ENCODE peak calls at places on chromosomes 5 and 9, in six cellular contexts. G is PC-3, W is IMR-90, Y is hepatocyte, E is tibial artery, F is ovary. R is an unnamed sample. For H3K9me3 and H3K4me1, the result is how much of the 10 kb centered on the place peaks cover.

GRCh38 chr5:141692919-141693848 is 11.2 kb upstream of the ARAP3 start:
- DNase-seq in G (no peak), W (peak), Y (no peak), E (no peak), F (no peak), R (no peak)

GRCh38 chr5:68272289-68272688 is 56.7 kb downstream of the PIK3R1 start:
- DNase-seq in G (peak), W (peak), Y (no peak), E (no peak), F (no peak), R (no peak)

GRCh38 chr5:36878421-36879088 is 2.0 kb downstream of the NIPBL start:
- DNase-seq in G (peak), W (peak), Y (peak), E (no peak), F (peak), R (peak)

GRCh38 chr5:14914603-14915277 is 43.2 kb upstream of the ANKH start:
- DNase-seq in G (peak), W (peak), Y (no peak), E (no peak), F (no peak), R (no peak)

GRCh38 chr5:6576861-6577501 is 55.9 kb downstream of the NSUN2 start:
- DNase-seq in G (peak), W (peak), Y (peak), E (no peak), F (no peak), R (no peak)

GRCh38 chr9:111597852-111598729 is 1.4 kb downstream of the PTGR1 start:
- DNase-seq in G (peak), W (peak), Y (peak), E (peak), F (peak), R (peak)

GRCh38 chr9:69035438-69036316 is at the start of gene FXN:
- DNase-seq in G (peak), W (peak), Y (peak), E (peak), F (peak), R (peak)

GRCh38 chr5:180078348-180078747 is 6.8 kb upstream of the RNF130 start:
- DNase-seq in G (no peak), W (no peak), Y (no peak), E (no peak), F (no peak), R (no peak)

GRCh38 chr9:129716091-129716490 is 36.8 kb downstream of the PTGES start:
- DNase-seq in G (no peak), W (peak), Y (no peak), E (no peak), F (no peak), R (no peak)

GRCh38 chr5:149133795-149134777 is 7.2 kb upstream of the ABLIM3 start:
- DNase-seq in G (peak), W (peak), Y (no peak), E (peak), F (no peak), R (peak)

GRCh38 chr5:54194326-54194725 is 116.0 kb downstream of the ARL15 start:
- DNase-seq in G (no peak), W (no peak), Y (no peak), E (no peak), F (no peak), R (no peak)

GRCh38 chr5:109191153-109191558 is 218.6 kb downstream of the PJA2 start:
- DNase-seq in G (peak), W (peak), Y (no peak), E (peak), F (no peak), R (no peak)

GRCh38 chr5:1057841-1058548 is 49.4 kb downstream of the NKD2 start:
- DNase-seq in G (no peak), W (no peak), Y (no peak), E (no peak), F (no peak), R (peak)

GRCh38 chr9:107158321-107158720 is 124.8 kb upstream of the RAD23B start:
- DNase-seq in G (peak), W (peak), Y (peak), E (no peak), F (no peak), R (no peak)

GRCh38 chr5:72596956-72597355 is 89.7 kb upstream of the ZNF366 start:
- DNase-seq in G (no peak), W (no peak), Y (no peak), E (no peak), F (no peak), R (no peak)

GRCh38 chr5:132428811-132429440 is 59.4 kb downstream of the SLC22A5 start:
- DNase-seq in G (peak), W (peak), Y (peak), E (no peak), F (no peak), R (no peak)

GRCh38 chr5:15472116-15472515 is 27.9 kb upstream of the FBXL7 start:
- DNase-seq in G (no peak), W (no peak), Y (no peak), E (no peak), F (no peak), R (no peak)

GRCh38 chr5:68460147-68460760 is 244.7 kb downstream of the PIK3R1 start:
- DNase-seq in G (peak), W (peak), Y (peak), E (peak), F (no peak), R (no peak)

GRCh38 chr5:96807099-96807654 is 568 bp downstream of the ERAP1 start:
- DNase-seq in G (peak), W (peak), Y (peak), E (peak), F (peak), R (peak)

GRCh38 chr5:119343766-119344165 is 12.1 kb upstream of the TNFAIP8 start:
- DNase-seq in G (no peak), W (peak), Y (no peak), E (no peak), F (no peak), R (no peak)

GRCh38 chr5:168073991-168074800 is 217.2 kb upstream of the WWC1 start:
- DNase-seq in G (no peak), W (no peak), Y (no peak), E (no peak), F (no peak), R (no peak)

GRCh38 chr9:126872516-126872915 is 12.1 kb downstream of the ZBTB34 start:
- DNase-seq in G (no peak), W (no peak), Y (no peak), E (no peak), F (no peak), R (no peak)

GRCh38 chr5:157612071-157612476 is 36.5 kb upstream of the ADAM19 start:
- DNase-seq in G (no peak), W (no peak), Y (no peak), E (no peak), F (no peak), R (no peak)

GRCh38 chr9:131500939-131501541 is 1.7 kb upstream of the POMT1 start:
- DNase-seq in G (peak), W (peak), Y (peak), E (peak), F (no peak), R (no peak)

GRCh38 chr5:522899-523657 is 1.2 kb downstream of the SLC9A3 start:
- DNase-seq in G (no peak), W (no peak), Y (peak), E (no peak), F (no peak), R (no peak)

GRCh38 chr5:112921031-112921832 is 795 bp downstream of the REEP5 start:
- DNase-seq in G (peak), W (peak), Y (peak), E (peak), F (peak), R (peak)

GRCh38 chr5:111513175-111513520 is 813 bp upstream of the STARD4 start:
- DNase-seq in G (no peak), W (no peak), Y (no peak), E (no peak), F (no peak), R (no peak)

GRCh38 chr9:91785403-91785917 is 164.6 kb downstream of the ROR2 start:
- DNase-seq in G (no peak), W (no peak), Y (no peak), E (no peak), F (peak), R (no peak)

GRCh38 chr5:15137414-15137813 is 265.8 kb upstream of the ANKH start:
- DNase-seq in G (no peak), W (no peak), Y (no peak), E (no peak), F (no peak), R (no peak)

GRCh38 chr9:112334319-112334828 is 955 bp upstream of the PTBP3 start:
- DNase-seq in G (peak), W (peak), Y (peak), E (no peak), F (no peak), R (no peak)

GRCh38 chr5:138330813-138331448 is 673 bp downstream of the CDC25C start:
- DNase-seq in G (peak), W (no peak), Y (no peak), E (no peak), F (no peak), R (no peak)

GRCh38 chr5:150436141-150436680 is 13.3 kb downstream of the RPS14 start:
- DNase-seq in G (peak), W (peak), Y (peak), E (peak), F (peak), R (peak)

GRCh38 chr9:8451146-8451545 is 651.6 kb upstream of the DMAC1 start:
- DNase-seq in G (no peak), W (no peak), Y (no peak), E (no peak), F (no peak), R (no peak)

GRCh38 chr5:132947661-132948060 is 15.8 kb downstream of the AFF4 start:
- DNase-seq in G (no peak), W (peak), Y (no peak), E (no peak), F (no peak), R (no peak)

GRCh38 chr9:105338308-105338707 is 93.9 kb downstream of the SLC44A1 start:
- DNase-seq in G (no peak), W (no peak), Y (no peak), E (no peak), F (no peak), R (no peak)

GRCh38 chr5:14190194-14191164 is 47.3 kb downstream of the TRIO start:
- DNase-seq in G (peak), W (peak), Y (peak), E (peak), F (no peak), R (no peak)

GRCh38 chr9:5529683-5530221 is 19.4 kb downstream of the PDCD1LG2 start:
- DNase-seq in G (peak), W (peak), Y (no peak), E (no peak), F (no peak), R (no peak)

GRCh38 chr9:79447308-79447605 is 124.5 kb upstream of the TLE4 start:
- DNase-seq in G (no peak), W (no peak), Y (no peak), E (no peak), F (no peak), R (no peak)

GRCh38 chr5:68285857-68286611 is 70.5 kb downstream of the PIK3R1 start:
- DNase-seq in G (peak), W (peak), Y (peak), E (no peak), F (no peak), R (no peak)

GRCh38 chr5:16679863-16680262 is 63.1 kb upstream of the RETREG1 start:
- DNase-seq in G (peak), W (no peak), Y (no peak), E (no peak), F (no peak), R (no peak)
- TF ChIP-seq CTCF in G (peak), W (no peak), Y (peak), E (no peak), F (no peak), R (no peak)

GRCh38 chr9:24590432-24590831 is 44.7 kb upstream of the IZUMO3 start:
- DNase-seq in G (peak), W (no peak), Y (no peak), E (no peak), F (no peak), R (no peak)
- H3K9me3 ChIP-seq in G (under half), W (under half), Y (under half), E (under half), F (under half), R (under half)

GRCh38 chr9:109115931-109116541 is 3.7 kb downstream of the TMEM245 start:
- DNase-seq in G (no peak), W (no peak), Y (no peak), E (no peak), F (peak), R (peak)
- H3K4me1 ChIP-seq in G (under half), W (under half), Y (under half), E (under half), F (under half), R (half or more)

DNA sequence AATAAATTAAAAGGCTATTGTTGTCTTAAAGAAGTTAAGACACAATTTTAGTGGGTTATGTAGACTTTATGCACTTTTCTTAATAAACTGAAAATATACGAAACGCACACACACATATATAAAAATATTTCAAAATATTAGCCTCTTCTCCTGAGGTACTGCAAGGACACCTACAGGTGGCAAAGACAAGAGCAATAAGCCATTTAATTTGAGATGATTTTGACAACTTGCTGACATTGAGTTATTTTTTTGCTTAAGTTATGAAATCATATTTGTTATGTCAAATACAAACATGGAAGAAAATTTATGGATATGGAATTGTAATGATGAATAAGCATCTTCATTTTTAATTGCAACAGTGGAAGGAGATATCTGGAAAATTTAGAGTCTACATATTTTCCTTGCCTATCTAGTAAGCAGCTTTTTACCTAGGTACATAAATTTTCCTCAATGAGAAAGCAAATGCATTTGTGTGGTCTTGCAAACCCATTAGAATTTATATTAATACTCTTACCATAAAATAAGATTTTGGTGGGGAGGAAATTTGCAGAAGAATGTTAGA is 301.6 kb downstream of the ISL1 start:
- DNase-seq in G (peak), W (no peak), Y (no peak), E (no peak), F (no peak), R (no peak)
- TF ChIP-seq CTCF in G (peak), W (no peak), Y (peak), E (no peak), F (no peak), R (no peak)

DNA sequence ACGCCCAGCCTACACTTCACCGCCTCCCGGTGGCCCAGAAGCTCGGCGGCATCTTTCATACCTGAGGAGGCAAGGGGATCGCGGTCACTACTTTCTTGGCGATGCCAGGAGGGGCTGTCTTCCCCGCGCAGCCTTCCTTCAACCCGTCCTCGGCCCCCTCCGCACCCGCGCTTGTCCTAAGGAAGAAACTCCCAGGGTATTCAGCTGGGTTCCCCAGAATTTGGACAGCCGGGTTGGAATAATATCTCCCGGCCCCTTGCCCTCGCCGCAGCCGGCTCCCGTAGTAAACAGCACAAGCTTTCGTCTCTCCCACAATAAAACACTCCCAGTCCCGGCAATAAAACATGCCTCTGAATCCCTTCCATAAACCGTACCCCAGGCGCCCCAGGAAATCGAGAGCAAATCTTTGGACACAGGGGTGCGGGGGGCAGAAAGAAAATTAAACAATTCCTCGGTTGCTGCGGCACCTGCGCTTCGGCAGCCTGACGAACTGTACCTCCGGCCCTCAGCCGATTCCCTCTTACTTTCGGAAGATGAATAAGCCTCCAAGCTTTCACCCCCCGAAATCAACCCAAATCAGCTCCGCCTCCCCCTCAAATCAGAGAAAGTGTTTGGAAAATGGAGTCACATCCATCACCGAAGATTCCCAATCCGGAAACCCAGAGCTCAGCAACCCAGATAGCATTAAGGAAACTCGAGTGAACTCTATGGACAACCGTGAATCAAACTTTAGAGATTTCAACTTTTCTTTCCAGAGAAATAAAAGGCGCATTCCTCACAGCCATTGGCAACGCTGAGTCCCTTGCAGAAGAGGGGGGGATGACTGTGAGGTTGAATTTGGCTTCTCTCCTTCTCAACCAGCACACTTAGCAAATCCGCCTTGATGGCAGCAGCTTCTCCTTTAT is 1.1 kb downstream of the OTP start:
- DNase-seq in G (no peak), W (no peak), Y (no peak), E (no peak), F (no peak), R (no peak)
- H3K9me3 ChIP-seq in G (under half), W (under half), Y (under half), E (under half), F (under half), R (under half)

GRCh38 chr9:97992219-97992618 is 9.1 kb downstream of the ANP32B start:
- DNase-seq in G (no peak), W (no peak), Y (no peak), E (no peak), F (no peak), R (no peak)
- H3K4me1 ChIP-seq in G (under half), W (under half), Y (under half), E (under half), F (under half), R (half or more)

GRCh38 chr5:154773314-154773713 is 18.1 kb downstream of the LARP1 start:
- DNase-seq in G (no peak), W (no peak), Y (no peak), E (no peak), F (no peak), R (no peak)
- TF ChIP-seq CTCF in G (no peak), W (no peak), Y (no peak), E (no peak), F (no peak), R (no peak)

GRCh38 chr5:178703015-178703414 is 27.4 kb downstream of the ZNF354A start:
- DNase-seq in G (no peak), W (no peak), Y (no peak), E (no peak), F (no peak), R (no peak)
- H3K9me3 ChIP-seq in G (under half), W (under half), Y (under half), E (half or more), F (under half), R (half or more)